ENCODE peak calls at places on chromosomes 12 and 14, in five cellular contexts. J is mesenchymal stem cell, W is H1, I is H9, K is trophoblast cell. F is an unnamed sample.

GRCh38 chr14:51041117-51041531 is 53.8 kb downstream of the TRIM9 start:
- DNase-seq in J (no peak), W (no peak), K (no peak), I (no peak), F (no peak)

GRCh38 chr12:1527789-1528188 is 66.6 kb downstream of the FBXL14 start:
- DNase-seq in J (peak), K (no peak), W (no peak), I (no peak), F (no peak)

GRCh38 chr12:84793558-84794367 is 118.8 kb downstream of the SLC6A15 start:
- DNase-seq in K (no peak), W (no peak), J (peak), I (no peak), F (no peak)

GRCh38 chr14:74945261-74945851 is 10.0 kb downstream of the PGF start:
- DNase-seq in I (peak), K (no peak), J (peak), W (peak), F (peak)

GRCh38 chr12:61513972-61514371 is 746.2 kb upstream of the USP15 start:
- DNase-seq in K (no peak), W (no peak), J (no peak), I (no peak), F (no peak)

GRCh38 chr14:92846162-92846897 is 52.2 kb downstream of the GOLGA5 start:
- DNase-seq in K (peak), J (peak), I (no peak), W (no peak), F (no peak)

GRCh38 chr14:67583711-67584644 is 16.1 kb downstream of the PIGH start:
- DNase-seq in W (no peak), I (no peak), J (peak), K (peak), F (peak)

GRCh38 chr14:29885988-29886387 is 41.7 kb downstream of the PRKD1 start:
- DNase-seq in K (no peak), W (no peak), I (no peak), J (no peak), F (no peak)

GRCh38 chr14:44961151-44961729 is 507 bp downstream of the KLHL28 start:
- DNase-seq in W (no peak), I (peak), K (peak), J (peak), F (peak)

GRCh38 chr14:65214741-65215140 is 112.4 kb upstream of the MAX start:
- DNase-seq in K (no peak), W (no peak), I (no peak), J (no peak), F (no peak)

GRCh38 chr12:68915055-68915454 is 17.9 kb downstream of the CPM start:
- DNase-seq in J (peak), K (no peak), I (no peak), W (no peak), F (no peak)

GRCh38 chr14:34580381-34580780 is 40.9 kb upstream of the EAPP start:
- DNase-seq in J (no peak), K (no peak), I (no peak), W (no peak), F (no peak)

GRCh38 chr12:113240395-113240794 is 19.1 kb downstream of the TPCN1 start:
- DNase-seq in J (no peak), I (no peak), W (no peak), K (no peak), F (no peak)

GRCh38 chr12:617304-617915 is 45.8 kb downstream of the NINJ2 start:
- DNase-seq in I (no peak), K (no peak), W (no peak), J (peak), F (no peak)

GRCh38 chr12:121792607-121793500 is 634 bp downstream of the RHOF start:
- DNase-seq in J (peak), K (no peak), W (no peak), I (no peak), F (no peak)

GRCh38 chr14:24215495-24216344 is at the start of gene MDP1:
- DNase-seq in W (peak), J (peak), K (peak), I (peak), F (peak)

GRCh38 chr12:19388131-19388549 is 51.2 kb upstream of the AEBP2 start:
- DNase-seq in J (peak), I (peak), W (no peak), K (peak), F (no peak)

GRCh38 chr12:53102883-53103807 is at the start of gene SOAT2:
- DNase-seq in J (no peak), K (no peak), W (no peak), I (no peak), F (no peak)

GRCh38 chr14:75182820-75183219 is 6.4 kb upstream of the TMED10 start:
- DNase-seq in I (no peak), J (peak), W (no peak), K (peak), F (no peak)

GRCh38 chr12:70843363-70843762 is 77.2 kb downstream of the PTPRR start:
- DNase-seq in J (no peak), K (no peak), W (no peak), I (no peak), F (no peak)

GRCh38 chr14:52124791-52125661 is 56.2 kb upstream of the NID2 start:
- DNase-seq in J (peak), W (no peak), K (peak), I (peak), F (no peak)

GRCh38 chr14:92886337-92886736 is 36.6 kb upstream of the CHGA start:
- DNase-seq in J (no peak), K (no peak), I (no peak), W (no peak), F (no peak)

GRCh38 chr14:68950111-68950510 is 29.0 kb downstream of the ACTN1 start:
- DNase-seq in K (peak), I (no peak), J (peak), W (no peak), F (no peak)

GRCh38 chr12:90152897-90153624 is 444.4 kb upstream of the ATP2B1 start:
- DNase-seq in W (no peak), I (peak), J (peak), K (peak), F (no peak)

GRCh38 chr12:107304588-107305532 is 211.5 kb upstream of the CRY1 start:
- DNase-seq in K (peak), W (no peak), J (no peak), I (no peak), F (no peak)

GRCh38 chr12:46499226-46499625 is 126.7 kb upstream of the SLC38A2 start:
- DNase-seq in W (no peak), J (no peak), I (no peak), K (no peak), F (no peak)

DNA sequence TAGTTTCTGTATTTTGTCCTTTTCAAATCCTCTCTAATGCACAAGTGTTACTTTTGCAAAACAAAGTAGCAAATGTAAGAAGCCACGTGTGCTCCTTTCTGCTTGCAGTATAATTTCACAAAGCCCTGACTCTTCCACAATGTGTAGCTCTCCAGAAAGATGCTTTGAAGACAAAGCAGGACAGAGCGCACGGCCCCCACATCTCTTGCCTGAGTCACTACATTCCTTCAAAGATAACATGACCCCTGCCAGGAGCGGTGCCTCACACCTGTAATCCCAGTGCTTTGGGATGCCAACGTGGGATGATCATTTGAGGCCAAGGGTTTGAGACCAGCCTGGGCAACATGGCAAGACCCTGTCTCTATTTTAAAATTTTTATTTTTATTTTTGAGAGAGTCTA is 40.5 kb downstream of the JAG2 start:
- DNase-seq in W (no peak), K (peak), J (no peak), I (no peak), F (no peak)
- H2BK12ac ChIP-seq in W (no peak), K (no peak), J (no peak), I (no peak), F (no peak)

GRCh38 chr12:25372969-25373368 is 122.2 kb upstream of the KRAS start:
- DNase-seq in K (no peak), I (no peak), J (no peak), W (no peak), F (no peak)
- H3K23ac ChIP-seq in K (no peak), I (no peak), J (no peak), W (no peak), F (no peak)

GRCh38 chr12:56079729-56080555 is at the start of gene ERBB3:
- DNase-seq in K (peak), W (peak), I (peak), J (peak), F (peak)

GRCh38 chr12:56082382-56082781 is 2.4 kb downstream of the ERBB3 start:
- DNase-seq in W (no peak), J (no peak), K (no peak), I (no peak), F (no peak)

GRCh38 chr12:56082967-56083366 is 3.0 kb downstream of the ERBB3 start:
- DNase-seq in J (no peak), K (no peak), W (no peak), I (no peak), F (no peak)

GRCh38 chr12:56080556-56081138 is 682 bp downstream of the ERBB3 start:
- DNase-seq in K (no peak), J (no peak), W (peak), I (peak), F (no peak)

GRCh38 chr12:56081393-56082347 is 1.7 kb downstream of the ERBB3 start:
- DNase-seq in I (no peak), K (no peak), W (no peak), J (no peak), F (no peak)
- H3K4me2 ChIP-seq in I (peak), K (peak), W (peak), J (no peak), F (no peak)

DNA sequence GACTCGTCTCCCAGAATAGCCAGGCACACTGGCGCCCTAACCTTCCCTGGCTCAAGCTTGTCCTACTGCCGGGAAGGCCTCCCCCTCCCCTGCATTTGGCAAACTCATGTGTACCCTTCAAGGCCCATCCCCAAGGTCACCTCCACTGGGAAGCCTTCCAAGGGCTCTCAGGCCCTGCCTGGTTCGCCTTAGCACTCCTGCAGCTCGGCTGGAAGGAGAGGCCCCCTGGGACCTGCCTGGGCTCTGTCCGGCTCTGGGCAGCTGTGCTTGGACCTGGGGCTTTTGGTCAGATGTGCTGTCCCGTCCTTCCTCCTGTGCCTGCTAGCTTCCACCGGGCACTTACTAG is 15.6 kb upstream of the DLK1 start:
- DNase-seq in J (no peak), K (no peak), W (no peak), I (no peak), F (no peak)
- H2BK12ac ChIP-seq in J (peak), K (no peak), W (peak), I (no peak), F (peak)

GRCh38 chr14:89417111-89417468 is at the start of gene FOXN3:
- DNase-seq in I (peak), J (peak), W (no peak), K (peak), F (peak)
- H3K23ac ChIP-seq in I (no peak), J (no peak), W (no peak), K (no peak), F (peak)

DNA sequence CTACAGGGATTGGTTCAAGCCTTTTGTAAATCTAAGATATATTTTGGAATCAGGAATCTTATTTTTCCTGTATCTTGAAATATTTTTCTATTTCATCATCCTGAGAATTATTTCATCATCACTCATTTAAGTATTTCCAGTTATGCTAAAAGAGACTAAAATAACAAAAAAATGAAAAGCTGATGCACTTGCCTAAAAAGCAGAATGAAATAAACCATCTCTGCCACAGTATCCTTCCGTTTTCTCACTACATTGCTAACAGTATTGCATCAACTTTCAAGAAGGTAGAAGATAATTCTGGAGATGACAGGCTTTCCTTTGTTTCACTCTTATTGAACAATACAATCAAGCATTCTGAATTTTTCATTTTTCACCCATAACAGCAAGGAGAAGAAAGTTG is 31.1 kb upstream of the EIF5 start:
- DNase-seq in I (no peak), J (no peak), W (no peak), K (no peak), F (no peak)
- H3K4me2 ChIP-seq in I (no peak), J (no peak), W (no peak), K (no peak), F (no peak)

GRCh38 chr12:11773889-11774677 is 124.6 kb downstream of the ETV6 start:
- DNase-seq in J (no peak), K (no peak), I (no peak), W (no peak), F (no peak)
- H2BK12ac ChIP-seq in J (no peak), K (no peak), I (no peak), W (no peak), F (no peak)

DNA sequence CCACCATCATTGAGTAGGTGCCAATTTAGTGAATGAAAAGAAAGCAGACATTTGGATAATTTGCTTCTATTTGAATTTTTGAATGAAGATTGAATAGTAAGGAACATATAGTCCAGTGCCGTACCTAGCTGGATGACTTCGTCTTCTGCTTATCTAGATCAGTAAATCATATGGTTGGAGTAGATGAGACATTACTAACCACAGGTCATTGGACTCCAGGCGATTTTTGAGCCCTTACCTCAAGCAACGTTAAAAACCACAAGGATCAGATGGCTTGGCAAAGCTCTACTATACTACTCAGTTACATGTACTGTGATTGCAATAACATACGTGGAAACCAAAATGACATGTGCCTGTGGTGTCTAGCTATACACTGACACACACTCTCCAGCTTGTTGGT is 1.7 kb upstream of the SPATS2 start:
- DNase-seq in K (peak), J (peak), W (no peak), I (no peak), F (no peak)
- H3K23ac ChIP-seq in K (no peak), J (no peak), W (peak), I (no peak), F (no peak)

F was measured in neuronal stem cell.